ENCODE peak calls at places on chromosomes 7 and 10, in five cellular contexts. Z is ureter, F is A549, H is endothelial cell, O is fibroblast of the aortic adventitia. X is an unnamed sample.
A peak's percentile ranks its signal among the peaks of the same experiment; 100 is the strongest.

GRCh38 chr10:70093335-70093944 is 39.2 kb downstream of the AIFM2 start:
- DNase-seq in O (no peak), Z (no peak), F (no peak), H (no peak), X (no peak)

GRCh38 chr10:93458821-93459257 is 23.3 kb downstream of the MYOF start:
- DNase-seq in O (peak; percentile 100), F (peak; percentile 99), H (no peak), Z (peak; percentile 86), X (no peak)

GRCh38 chr7:29883462-29884398 is 77.4 kb downstream of the WIPF3 start:
- DNase-seq in Z (no peak), O (no peak), F (no peak), H (no peak), X (no peak)

GRCh38 chr7:49324707-49325106 is 400.4 kb downstream of the CDC14C start:
- DNase-seq in H (no peak), Z (no peak), F (peak; percentile 4), O (peak; percentile 15), X (no peak)

GRCh38 chr7:142478479-142479220 is 220.8 kb upstream of the PRSS58 start:
- DNase-seq in O (peak; percentile 71), Z (no peak), F (peak; percentile 61), H (peak; percentile 31), X (peak; percentile 65)

GRCh38 chr10:113485801-113486200 is 67.1 kb upstream of the HABP2 start:
- DNase-seq in F (no peak), H (no peak), Z (no peak), O (no peak), X (no peak)

GRCh38 chr10:51073461-51074237 is 638 bp upstream of the PRKG1 start:
- DNase-seq in H (peak; percentile 23), Z (no peak), F (no peak), O (no peak), X (no peak)

GRCh38 chr7:2638224-2638991 is 6.6 kb downstream of the TTYH3 start:
- DNase-seq in Z (no peak), H (no peak), O (peak; percentile 76), F (no peak), X (no peak)

GRCh38 chr7:52826515-52826914 is 208.9 kb upstream of the POM121L12 start:
- DNase-seq in F (no peak), H (no peak), O (no peak), Z (no peak), X (no peak)

GRCh38 chr7:74672343-74672915 is 14.9 kb downstream of the GTF2I start:
- DNase-seq in F (no peak), Z (no peak), O (no peak), H (no peak), X (no peak)

GRCh38 chr10:23338886-23339285 is 5.7 kb downstream of the C10orf67 start:
- DNase-seq in F (no peak), O (no peak), H (no peak), Z (no peak), X (no peak)

GRCh38 chr7:94003446-94004023 is 620 bp downstream of the BET1 start:
- DNase-seq in F (no peak), O (peak; percentile 39), Z (no peak), H (no peak), X (no peak)

GRCh38 chr7:87456247-87456646 is 19.2 kb downstream of the ABCB4 start:
- DNase-seq in H (no peak), F (no peak), Z (no peak), O (no peak), X (no peak)

GRCh38 chr7:8063706-8064297 is 95.2 kb downstream of the GLCCI1 start:
- DNase-seq in Z (no peak), O (no peak), F (no peak), H (no peak), X (no peak)

GRCh38 chr7:42726066-42726785 is 185.6 kb downstream of the C7orf25 start:
- DNase-seq in O (peak; percentile 48), H (no peak), F (no peak), Z (no peak), X (no peak)

GRCh38 chr10:88755753-88756152 is 4.1 kb upstream of the LIPN start:
- DNase-seq in H (no peak), Z (no peak), O (no peak), F (no peak), X (no peak)

GRCh38 chr7:149414171-149414570 is 46.7 kb downstream of the ZNF777 start:
- DNase-seq in O (no peak), F (no peak), H (no peak), Z (no peak), X (no peak)

GRCh38 chr7:107691713-107692112 is 31.1 kb downstream of the SLC26A4 start:
- DNase-seq in O (peak; percentile 66), Z (no peak), H (no peak), F (no peak), X (no peak)

GRCh38 chr7:13414661-13415105 is 574.8 kb downstream of the ETV1 start:
- DNase-seq in F (no peak), Z (no peak), H (no peak), O (no peak), X (no peak)

GRCh38 chr7:128889121-128889520 is 21.4 kb downstream of the KCP start:
- DNase-seq in O (no peak), H (no peak), Z (no peak), F (no peak), X (no peak)

GRCh38 chr10:15571570-15571969 is 148.2 kb downstream of the ITGA8 start:
- DNase-seq in Z (peak; percentile 51), O (peak; percentile 75), F (no peak), H (no peak), X (no peak)

GRCh38 chr7:133437544-133437943 is 184.7 kb downstream of the EXOC4 start:
- DNase-seq in F (no peak), Z (no peak), O (no peak), H (no peak), X (no peak)

GRCh38 chr10:124597677-124598165 is 136.1 kb downstream of the LHPP start:
- DNase-seq in Z (no peak), F (no peak), O (no peak), H (no peak), X (no peak)

GRCh38 chr10:118590334-118590733 is 5.1 kb downstream of the PRLHR start:
- DNase-seq in H (no peak), O (no peak), Z (no peak), F (peak; percentile 15), X (no peak)

GRCh38 chr10:49444349-49444748 is 48.5 kb upstream of the DRGX start:
- DNase-seq in Z (no peak), F (no peak), H (no peak), O (no peak), X (no peak)

GRCh38 chr7:22110227-22110839 is 164.6 kb upstream of the CDCA7L start:
- DNase-seq in Z (peak; percentile 79), F (peak; percentile 81), O (peak; percentile 92), H (peak; percentile 69), X (no peak)

GRCh38 chr7:75870557-75870956 is 8.3 kb upstream of the RHBDD2 start:
- DNase-seq in O (no peak), F (no peak), Z (no peak), H (no peak), X (no peak)

GRCh38 chr10:26445411-26446031 is 7.4 kb downstream of the APBB1IP start:
- DNase-seq in Z (no peak), O (no peak), H (no peak), F (no peak), X (no peak)

GRCh38 chr7:121605297-121605640 is 209.2 kb upstream of the FAM3C start:
- DNase-seq in H (no peak), Z (no peak), O (peak; percentile 48), F (no peak), X (no peak)